ENCODE peak calls at places on chromosomes 5 and 9, in ten cellular contexts. P, M, R, Q, W, K, S, B, U and H are unnamed samples.

GRCh38 chr5:142600611-142601360 is 85.1 kb downstream of the FGF1 start:
- DNase-seq in P (peak), M (peak), R (no peak), Q (no peak), W (no peak), K (peak), S (no peak), B (no peak), U (peak), H (no peak)

GRCh38 chr5:112762113-112762810 is 24.6 kb downstream of the APC start:
- DNase-seq in P (no peak), M (peak), R (no peak), Q (no peak), W (no peak), K (peak), S (no peak), B (no peak), U (no peak), H (no peak)

GRCh38 chr9:132739705-132740310 is 69.5 kb downstream of the GTF3C4 start:
- DNase-seq in P (peak), M (no peak), R (peak), Q (no peak), W (no peak), K (no peak), S (no peak), B (no peak), U (no peak), H (no peak)

GRCh38 chr5:112691758-112692157 is 45.9 kb upstream of the APC start:
- DNase-seq in P (no peak), M (peak), R (no peak), Q (no peak), W (peak), K (peak), S (peak), B (no peak), U (peak), H (peak)

GRCh38 chr5:135429326-135429725 is 17.8 kb downstream of the DCANP1 start:
- DNase-seq in P (no peak), M (no peak), R (no peak), Q (no peak), W (no peak), K (peak), S (no peak), B (no peak), U (no peak), H (no peak)

GRCh38 chr5:149486726-149487635 is 64.3 kb downstream of the CSNK1A1 start:
- DNase-seq in P (no peak), M (no peak), R (no peak), Q (no peak), W (no peak), K (peak), S (no peak), B (no peak), U (peak), H (no peak)

GRCh38 chr5:27830551-27830950 is 792.2 kb upstream of the CDH9 start:
- DNase-seq in P (no peak), M (peak), R (no peak), Q (no peak), W (no peak), K (peak), S (no peak), B (no peak), U (no peak), H (no peak)

GRCh38 chr5:143318270-143318669 is 85.2 kb downstream of the NR3C1 start:
- DNase-seq in P (no peak), M (no peak), R (no peak), Q (no peak), W (no peak), K (no peak), S (no peak), B (no peak), U (no peak), H (no peak)

GRCh38 chr5:57863661-57864060 is 381.1 kb upstream of the ACTBL2 start:
- DNase-seq in P (no peak), M (no peak), R (no peak), Q (peak), W (no peak), K (no peak), S (no peak), B (no peak), U (no peak), H (no peak)

GRCh38 chr5:51685399-51685798 is 302.2 kb downstream of the ISL1 start:
- DNase-seq in P (no peak), M (no peak), R (no peak), Q (no peak), W (no peak), K (no peak), S (no peak), B (no peak), U (no peak), H (no peak)

GRCh38 chr5:131426011-131426410 is 162.2 kb downstream of the CDC42SE2 start:
- DNase-seq in P (no peak), M (no peak), R (no peak), Q (no peak), W (no peak), K (peak), S (no peak), B (no peak), U (no peak), H (no peak)

GRCh38 chr5:1958211-1959010 is 75.7 kb upstream of the IRX4 start:
- DNase-seq in P (no peak), M (no peak), R (no peak), Q (no peak), W (no peak), K (no peak), S (no peak), B (no peak), U (no peak), H (no peak)

GRCh38 chr9:9100070-9100469 is 1300.5 kb upstream of the DMAC1 start:
- DNase-seq in P (no peak), M (no peak), R (no peak), Q (no peak), W (no peak), K (no peak), S (no peak), B (no peak), U (no peak), H (no peak)

GRCh38 chr5:113059232-113059805 is 82.7 kb downstream of the DCP2 start:
- DNase-seq in P (no peak), M (no peak), R (peak), Q (no peak), W (no peak), K (peak), S (no peak), B (peak), U (peak), H (no peak)

GRCh38 chr5:135846311-135846710 is 11.8 kb downstream of the SLC25A48 start:
- DNase-seq in P (no peak), M (no peak), R (no peak), Q (no peak), W (no peak), K (no peak), S (no peak), B (no peak), U (no peak), H (no peak)

GRCh38 chr9:33167949-33168535 is 906 bp upstream of the B4GALT1 start:
- DNase-seq in P (peak), M (no peak), R (no peak), Q (no peak), W (no peak), K (no peak), S (peak), B (no peak), U (no peak), H (no peak)

GRCh38 chr9:121294866-121295661 is 27.1 kb downstream of the GSN start:
- DNase-seq in P (peak), M (no peak), R (no peak), Q (no peak), W (no peak), K (no peak), S (no peak), B (no peak), U (no peak), H (no peak)

GRCh38 chr5:68730220-68731010 is 363.4 kb upstream of the SLC30A5 start:
- DNase-seq in P (no peak), M (peak), R (no peak), Q (peak), W (no peak), K (peak), S (peak), B (peak), U (peak), H (no peak)

GRCh38 chr9:35341585-35341984 is 148.3 kb upstream of the RUSC2 start:
- DNase-seq in P (peak), M (no peak), R (no peak), Q (peak), W (peak), K (peak), S (no peak), B (peak), U (peak), H (no peak)

GRCh38 chr5:133466551-133467324 is 145.6 kb downstream of the FSTL4 start:
- DNase-seq in P (no peak), M (no peak), R (no peak), Q (no peak), W (no peak), K (no peak), S (no peak), B (no peak), U (no peak), H (no peak)

GRCh38 chr5:119187776-119188529 is 117.1 kb downstream of the DMXL1 start:
- DNase-seq in P (no peak), M (no peak), R (no peak), Q (no peak), W (no peak), K (no peak), S (no peak), B (no peak), U (no peak), H (no peak)

GRCh38 chr5:15790446-15791005 is 290.5 kb downstream of the FBXL7 start:
- DNase-seq in P (no peak), M (no peak), R (no peak), Q (no peak), W (no peak), K (no peak), S (no peak), B (no peak), U (peak), H (no peak)

GRCh38 chr9:109329274-109330258 is 8.7 kb upstream of the EPB41L4B start:
- DNase-seq in P (peak), M (peak), R (no peak), Q (no peak), W (peak), K (peak), S (no peak), B (no peak), U (no peak), H (no peak)

GRCh38 chr9:107351382-107352045 is 68.4 kb downstream of the RAD23B start:
- DNase-seq in P (no peak), M (no peak), R (no peak), Q (no peak), W (no peak), K (no peak), S (no peak), B (no peak), U (no peak), H (no peak)

GRCh38 chr9:121133104-121133816 is 58.5 kb downstream of the CNTRL start:
- DNase-seq in P (no peak), M (peak), R (peak), Q (no peak), W (peak), K (no peak), S (no peak), B (no peak), U (no peak), H (no peak)

GRCh38 chr9:84153885-84154284 is 173.3 kb downstream of the RMI1 start:
- DNase-seq in P (no peak), M (no peak), R (no peak), Q (no peak), W (no peak), K (peak), S (no peak), B (no peak), U (no peak), H (no peak)

GRCh38 chr5:116084231-116084630 is 594 bp upstream of the COMMD10 start:
- DNase-seq in P (no peak), M (peak), R (peak), Q (no peak), W (peak), K (peak), S (peak), B (no peak), U (no peak), H (peak)

GRCh38 chr9:127805620-127806019 is 2.9 kb downstream of the FPGS start:
- DNase-seq in P (no peak), M (peak), R (no peak), Q (no peak), W (peak), K (peak), S (no peak), B (no peak), U (peak), H (no peak)

GRCh38 chr5:66860199-66860975 is 264.2 kb downstream of the MAST4 start:
- DNase-seq in P (no peak), M (no peak), R (no peak), Q (no peak), W (peak), K (peak), S (no peak), B (no peak), U (peak), H (no peak)

GRCh38 chr9:99813739-99814138 is 7.9 kb upstream of the NR4A3 start:
- DNase-seq in P (no peak), M (no peak), R (no peak), Q (no peak), W (peak), K (no peak), S (no peak), B (no peak), U (no peak), H (no peak)
- TF ChIP-seq CTCF in P (no peak), M (no peak), R (no peak), Q (no peak), W (no peak), K (no peak), S (no peak), B (no peak), U (no peak), H (no peak)

DNA sequence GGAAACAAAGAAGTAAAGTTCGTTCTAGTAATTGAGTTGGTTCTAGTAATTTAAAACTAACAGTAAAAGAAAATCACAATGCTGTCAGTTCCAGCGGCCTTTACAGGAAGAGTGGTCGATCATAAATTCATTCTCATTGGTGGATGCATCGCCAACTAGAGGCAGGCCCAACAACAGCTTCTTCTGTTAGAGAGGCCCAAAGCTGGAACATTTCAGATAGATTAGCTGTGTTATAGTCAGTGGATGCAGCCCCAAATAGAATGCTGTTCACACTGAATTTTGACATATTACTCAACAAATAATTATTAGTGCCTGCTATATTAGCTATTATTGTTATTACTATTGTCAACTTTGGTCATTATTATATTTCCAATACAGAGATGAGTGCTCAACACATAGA is 80.8 kb downstream of the ARRDC3 start:
- DNase-seq in P (no peak), M (peak), R (no peak), Q (no peak), W (peak), K (peak), S (no peak), B (no peak), U (no peak), H (no peak)
- TF ChIP-seq CTCF in P (no peak), M (peak), R (no peak), Q (no peak), W (peak), K (no peak), S (no peak), B (no peak), U (no peak), H (no peak)

GRCh38 chr5:90308787-90309585 is 100.6 kb downstream of the CETN3 start:
- DNase-seq in P (no peak), M (peak), R (no peak), Q (no peak), W (no peak), K (no peak), S (no peak), B (no peak), U (no peak), H (no peak)

GRCh38 chr5:90306613-90307012 is 102.9 kb downstream of the CETN3 start:
- DNase-seq in P (no peak), M (no peak), R (no peak), Q (no peak), W (no peak), K (no peak), S (no peak), B (no peak), U (no peak), H (no peak)

GRCh38 chr5:90307386-90308181 is 102.0 kb downstream of the CETN3 start:
- DNase-seq in P (no peak), M (no peak), R (no peak), Q (no peak), W (no peak), K (no peak), S (no peak), B (no peak), U (no peak), H (no peak)

GRCh38 chr5:90301248-90301647 is 108.3 kb downstream of the CETN3 start:
- DNase-seq in P (no peak), M (no peak), R (no peak), Q (no peak), W (no peak), K (no peak), S (no peak), B (no peak), U (no peak), H (no peak)

GRCh38 chr5:90305022-90305720 is 104.4 kb downstream of the CETN3 start:
- DNase-seq in P (no peak), M (no peak), R (no peak), Q (no peak), W (peak), K (no peak), S (no peak), B (no peak), U (no peak), H (no peak)
- TF ChIP-seq CTCF in P (no peak), M (no peak), R (no peak), Q (no peak), W (no peak), K (no peak), S (no peak), B (no peak), U (no peak), H (no peak)

DNA sequence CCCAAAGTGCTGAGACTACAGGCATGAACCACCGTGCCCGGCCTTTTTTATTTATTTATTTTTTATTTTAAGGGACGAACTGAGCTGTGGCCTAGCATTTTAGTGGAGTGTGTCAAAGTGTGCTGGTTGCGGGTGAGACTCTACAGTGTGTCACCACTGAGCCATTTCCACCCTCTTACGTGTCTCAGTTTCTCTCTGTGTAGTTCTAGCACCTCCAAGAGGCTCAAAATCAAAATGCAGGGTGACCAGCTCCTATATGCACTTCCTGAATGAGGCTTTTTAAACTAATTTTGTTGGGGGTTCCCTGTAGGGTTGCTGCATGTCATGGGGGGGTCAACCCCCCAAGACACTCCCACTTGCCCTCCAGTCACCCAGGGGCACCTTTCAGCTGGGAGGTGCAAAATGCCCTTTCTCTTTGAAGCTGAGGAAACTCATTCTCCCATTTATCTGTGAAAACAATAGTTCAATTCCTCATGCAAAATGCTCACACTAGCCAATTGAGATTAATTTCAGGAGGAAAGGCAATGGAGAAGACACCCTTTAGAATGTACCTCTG is 69.3 kb downstream of the COL15A1 start:
- DNase-seq in P (no peak), M (no peak), R (no peak), Q (no peak), W (no peak), K (no peak), S (no peak), B (no peak), U (no peak), H (no peak)
- TF ChIP-seq CTCF in P (peak), M (no peak), R (peak), Q (peak), W (peak), K (no peak), S (no peak), B (no peak), U (no peak), H (no peak)

GRCh38 chr9:136118367-136119258 is at the start of gene TMEM250:
- DNase-seq in P (peak), M (peak), R (peak), Q (peak), W (peak), K (peak), S (peak), B (peak), U (peak), H (peak)
- TF ChIP-seq CTCF in P (peak), M (no peak), R (peak), Q (no peak), W (peak), K (no peak), S (peak), B (no peak), U (no peak), H (peak)

GRCh38 chr9:105405514-105406131 is 42.2 kb upstream of the FSD1L start:
- DNase-seq in P (no peak), M (no peak), R (no peak), Q (no peak), W (no peak), K (no peak), S (peak), B (no peak), U (peak), H (peak)

GRCh38 chr9:105401651-105402050 is 46.2 kb upstream of the FSD1L start:
- DNase-seq in P (no peak), M (peak), R (no peak), Q (no peak), W (peak), K (peak), S (no peak), B (no peak), U (peak), H (no peak)

GRCh38 chr9:105403552-105404246 is 44.1 kb upstream of the FSD1L start:
- DNase-seq in P (no peak), M (no peak), R (no peak), Q (no peak), W (peak), K (no peak), S (no peak), B (no peak), U (no peak), H (no peak)

DNA sequence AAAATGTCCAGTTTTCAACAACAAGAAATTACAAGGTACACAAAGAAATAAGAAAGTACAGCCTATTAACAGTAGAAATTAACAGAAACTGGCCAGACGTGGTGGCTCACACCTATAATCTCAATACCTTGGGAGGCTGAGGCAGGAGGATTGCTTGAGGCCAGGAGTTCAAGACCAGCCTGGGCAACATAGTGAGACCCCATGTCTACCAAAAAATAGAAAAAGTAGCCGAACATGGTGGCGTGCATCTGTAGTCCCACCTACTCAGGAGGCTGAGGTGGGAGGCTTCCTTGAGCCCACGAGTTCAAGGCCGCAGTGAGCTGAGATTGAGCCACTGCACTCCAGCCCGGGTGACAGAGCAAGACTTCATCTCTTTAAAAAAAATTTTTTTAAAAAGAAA is 41.5 kb upstream of the FSD1L start:
- DNase-seq in P (no peak), M (no peak), R (no peak), Q (no peak), W (no peak), K (no peak), S (no peak), B (no peak), U (no peak), H (no peak)
- TF ChIP-seq CTCF in P (no peak), M (no peak), R (no peak), Q (no peak), W (no peak), K (no peak), S (no peak), B (no peak), U (no peak), H (no peak)